ENCODE peak calls at places on chromosome 10, in four cellular contexts. One of them, this sample, is unnamed.

GRCh38 chr10:88525371-88526079 is 57.6 kb downstream of the RNLS start:
- DNase-seq in heart left ventricle: no peak
- DNase-seq in IMR-90: peak; percentile 72
- DNase-seq in uterus: no peak
- DNase-seq in this sample: no peak

GRCh38 chr10:80598084-80598798 is 60.5 kb downstream of the SH2D4B start:
- DNase-seq in heart left ventricle: no peak
- DNase-seq in IMR-90: no peak
- DNase-seq in uterus: no peak
- DNase-seq in this sample: no peak

GRCh38 chr10:19847321-19847720 is 31.1 kb downstream of the PLXDC2 start:
- DNase-seq in heart left ventricle: no peak
- DNase-seq in IMR-90: peak; percentile 59
- DNase-seq in uterus: no peak
- DNase-seq in this sample: no peak

GRCh38 chr10:87101996-87102395 is 7.0 kb downstream of the SHLD2 start:
- DNase-seq in heart left ventricle: no peak
- DNase-seq in IMR-90: no peak
- DNase-seq in uterus: no peak
- DNase-seq in this sample: no peak

GRCh38 chr10:76036410-76036940 is 605.1 kb downstream of the LRMDA start:
- DNase-seq in heart left ventricle: peak; percentile 73
- DNase-seq in IMR-90: peak; percentile 56
- DNase-seq in uterus: peak; percentile 85
- DNase-seq in this sample: no peak

GRCh38 chr10:34539533-34540315 is 275.4 kb downstream of the PARD3 start:
- DNase-seq in heart left ventricle: no peak
- DNase-seq in IMR-90: no peak
- DNase-seq in uterus: no peak
- DNase-seq in this sample: peak; percentile 67

GRCh38 chr10:112208292-112208691 is 24.7 kb upstream of the GPAM start:
- DNase-seq in heart left ventricle: no peak
- DNase-seq in IMR-90: peak; percentile 60
- DNase-seq in uterus: no peak
- DNase-seq in this sample: no peak

GRCh38 chr10:76432274-76433012 is 1001.0 kb downstream of the LRMDA start:
- DNase-seq in heart left ventricle: peak; percentile 44
- DNase-seq in IMR-90: peak; percentile 74
- DNase-seq in uterus: peak; percentile 56
- DNase-seq in this sample: no peak

GRCh38 chr10:60430836-60431597 is 41.3 kb upstream of the ANK3 start:
- DNase-seq in heart left ventricle: no peak
- DNase-seq in IMR-90: peak; percentile 26
- DNase-seq in uterus: no peak
- DNase-seq in this sample: no peak

GRCh38 chr10:89869180-89869579 is 167.8 kb downstream of the KIF20B start:
- DNase-seq in heart left ventricle: no peak
- DNase-seq in IMR-90: no peak
- DNase-seq in uterus: no peak
- DNase-seq in this sample: no peak

GRCh38 chr10:14604181-14605142 is 170.2 kb downstream of the FAM107B start:
- DNase-seq in heart left ventricle: peak; percentile 88
- DNase-seq in IMR-90: peak; percentile 70
- DNase-seq in uterus: peak; percentile 81
- DNase-seq in this sample: peak; percentile 96

GRCh38 chr10:100997364-100998182 is 2.0 kb upstream of the LZTS2 start:
- DNase-seq in heart left ventricle: peak; percentile 82
- DNase-seq in IMR-90: peak; percentile 65
- DNase-seq in uterus: peak; percentile 69
- DNase-seq in this sample: peak; percentile 96

GRCh38 chr10:3805227-3805790 is 20.3 kb upstream of the KLF6 start:
- DNase-seq in heart left ventricle: no peak
- DNase-seq in IMR-90: peak; percentile 83
- DNase-seq in uterus: no peak
- DNase-seq in this sample: no peak

GRCh38 chr10:131445623-131446022 is 134.1 kb upstream of the TCERG1L start:
- DNase-seq in heart left ventricle: no peak
- DNase-seq in IMR-90: no peak
- DNase-seq in uterus: no peak
- DNase-seq in this sample: no peak

GRCh38 chr10:69425513-69426298 is 9.0 kb upstream of the TACR2 start:
- DNase-seq in heart left ventricle: no peak
- DNase-seq in IMR-90: no peak
- DNase-seq in uterus: no peak
- DNase-seq in this sample: peak; percentile 73

GRCh38 chr10:117590516-117590915 is 48.0 kb downstream of the EMX2 start:
- DNase-seq in heart left ventricle: no peak
- DNase-seq in IMR-90: no peak
- DNase-seq in uterus: no peak
- DNase-seq in this sample: no peak

GRCh38 chr10:122301055-122301810 is 30.1 kb downstream of the BTBD16 start:
- DNase-seq in heart left ventricle: no peak
- DNase-seq in IMR-90: peak; percentile 38
- DNase-seq in uterus: no peak
- DNase-seq in this sample: no peak

GRCh38 chr10:16987129-16987670 is 142.4 kb downstream of the CUBN start:
- DNase-seq in heart left ventricle: no peak
- DNase-seq in IMR-90: peak; percentile 87
- DNase-seq in uterus: no peak
- DNase-seq in this sample: no peak

GRCh38 chr10:70906031-70906804 is 17.9 kb upstream of the PCBD1 start:
- DNase-seq in heart left ventricle: no peak
- DNase-seq in IMR-90: no peak
- DNase-seq in uterus: no peak
- DNase-seq in this sample: peak; percentile 13

GRCh38 chr10:87861566-87861952 is 1.8 kb downstream of the KLLN start:
- DNase-seq in heart left ventricle: peak; percentile 71
- DNase-seq in IMR-90: peak; percentile 89
- DNase-seq in uterus: peak; percentile 87
- DNase-seq in this sample: no peak

GRCh38 chr10:1665681-1666080 is 71.6 kb downstream of the ADARB2 start:
- DNase-seq in heart left ventricle: no peak
- DNase-seq in IMR-90: no peak
- DNase-seq in uterus: no peak
- DNase-seq in this sample: no peak

GRCh38 chr10:28627102-28627501 is 50.2 kb upstream of the BAMBI start:
- DNase-seq in heart left ventricle: no peak
- DNase-seq in IMR-90: no peak
- DNase-seq in uterus: no peak
- DNase-seq in this sample: no peak

GRCh38 chr10:12797471-12798262 is 203.8 kb downstream of the CCDC3 start:
- DNase-seq in heart left ventricle: no peak
- DNase-seq in IMR-90: peak; percentile 71
- DNase-seq in uterus: no peak
- DNase-seq in this sample: no peak

GRCh38 chr10:68668231-68668630 is 52.8 kb upstream of the CCAR1 start:
- DNase-seq in heart left ventricle: no peak
- DNase-seq in IMR-90: no peak
- DNase-seq in uterus: no peak
- DNase-seq in this sample: no peak

GRCh38 chr10:73785721-73786511 is 510 bp downstream of the ZSWIM8 start:
- DNase-seq in heart left ventricle: peak; percentile 42
- DNase-seq in IMR-90: peak; percentile 65
- DNase-seq in uterus: no peak
- DNase-seq in this sample: peak; percentile 92

GRCh38 chr10:29482591-29483421 is 152.0 kb downstream of the SVIL start:
- DNase-seq in heart left ventricle: no peak
- DNase-seq in IMR-90: peak; percentile 76
- DNase-seq in uterus: no peak
- DNase-seq in this sample: no peak

GRCh38 chr10:29105516-29106215 is 183.2 kb upstream of the LYZL1 start:
- DNase-seq in heart left ventricle: no peak
- DNase-seq in IMR-90: peak; percentile 86
- DNase-seq in uterus: no peak
- DNase-seq in this sample: no peak

GRCh38 chr10:91788527-91788926 is 9.7 kb upstream of the TNKS2 start:
- DNase-seq in heart left ventricle: no peak
- DNase-seq in IMR-90: no peak
- DNase-seq in uterus: no peak
- DNase-seq in this sample: no peak

GRCh38 chr10:110556296-110556695 is 11.2 kb upstream of the SMC3 start:
- DNase-seq in heart left ventricle: no peak
- DNase-seq in IMR-90: no peak
- DNase-seq in uterus: no peak
- DNase-seq in this sample: no peak

DNA sequence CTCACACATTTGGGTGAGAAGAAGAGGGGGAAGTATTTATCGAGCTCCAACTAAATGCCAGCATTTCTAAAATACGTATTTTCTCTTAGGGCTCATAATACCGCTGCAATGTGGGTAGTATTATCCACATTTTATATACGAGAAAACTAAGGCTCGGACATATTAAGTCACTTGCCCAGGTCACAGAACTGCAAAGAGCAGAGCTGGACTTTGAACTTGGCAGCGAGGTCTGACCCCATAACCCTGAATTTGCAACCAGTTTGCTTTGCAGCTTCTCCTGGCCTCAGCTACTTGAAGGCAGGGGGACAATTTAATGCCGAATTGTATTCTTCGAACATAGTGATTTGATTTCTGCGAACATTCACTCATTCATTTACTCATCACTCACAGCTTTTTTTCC is 7.2 kb downstream of the ABLIM1 start:
- DNase-seq in heart left ventricle: no peak
- DNase-seq in IMR-90: no peak
- DNase-seq in uterus: no peak
- DNase-seq in this sample: no peak
- TF ChIP-seq POLR2A in heart left ventricle: no peak
- TF ChIP-seq POLR2A in IMR-90: no peak
- TF ChIP-seq POLR2A in uterus: no peak
- TF ChIP-seq POLR2A in this sample: no peak

GRCh38 chr10:127570036-127570435 is 20.9 kb downstream of the NPS start:
- DNase-seq in heart left ventricle: no peak
- DNase-seq in IMR-90: no peak
- DNase-seq in uterus: no peak
- DNase-seq in this sample: no peak
- TF ChIP-seq POLR2A in heart left ventricle: no peak
- TF ChIP-seq POLR2A in IMR-90: no peak
- TF ChIP-seq POLR2A in uterus: no peak
- TF ChIP-seq POLR2A in this sample: no peak

GRCh38 chr10:102850025-102850518 is 4.0 kb upstream of the BORCS7 start:
- DNase-seq in heart left ventricle: no peak
- DNase-seq in IMR-90: no peak
- DNase-seq in uterus: no peak
- DNase-seq in this sample: peak; percentile 72

GRCh38 chr10:102859911-102860310 is 5.9 kb downstream of the BORCS7 start:
- DNase-seq in heart left ventricle: no peak
- DNase-seq in IMR-90: no peak
- DNase-seq in uterus: no peak
- DNase-seq in this sample: no peak

GRCh38 chr10:102856758-102857424 is 2.8 kb downstream of the BORCS7 start:
- DNase-seq in heart left ventricle: no peak
- DNase-seq in IMR-90: no peak
- DNase-seq in uterus: no peak
- DNase-seq in this sample: no peak

DNA sequence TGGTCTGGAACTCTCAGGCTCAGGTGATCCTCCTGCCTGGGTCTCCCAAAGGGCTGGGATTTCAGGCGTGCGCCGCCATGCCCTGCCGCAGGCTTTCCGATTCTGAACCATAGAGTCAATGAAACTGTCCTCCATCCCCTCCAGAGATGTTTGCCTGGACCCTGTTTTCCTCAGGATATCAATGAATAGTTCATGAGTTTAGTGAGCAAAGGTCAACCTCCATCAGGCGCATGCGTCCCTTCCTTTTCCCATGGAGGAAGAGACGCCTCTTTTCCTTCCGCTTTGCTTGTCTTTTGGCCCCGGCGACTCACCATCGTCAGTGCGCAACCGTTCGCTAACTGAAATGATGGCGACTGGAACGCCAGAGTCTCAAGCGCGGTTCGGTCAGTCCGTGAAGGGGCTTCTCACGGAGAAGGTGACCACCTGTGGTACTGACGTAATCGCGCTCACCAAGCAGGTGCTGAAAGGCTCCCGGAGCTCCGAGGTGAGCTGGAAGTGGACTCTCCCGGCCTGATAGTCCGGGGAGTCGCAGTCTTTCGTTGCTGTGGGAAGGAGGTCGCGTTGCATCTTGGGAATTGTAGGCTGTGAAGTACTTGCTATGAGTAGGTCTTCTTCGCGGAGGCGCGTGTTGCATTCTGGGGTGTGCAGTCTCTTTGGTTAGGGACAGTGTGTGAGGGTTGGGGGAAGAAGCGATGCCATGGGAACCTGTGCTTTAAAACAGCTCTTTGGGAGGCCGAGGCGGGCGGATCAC is at the start of gene BORCS7:
- DNase-seq in heart left ventricle: peak; percentile 93
- DNase-seq in IMR-90: peak; percentile 97
- DNase-seq in uterus: peak; percentile 95
- DNase-seq in this sample: peak; percentile 98
- TF ChIP-seq POLR2A in heart left ventricle: no peak
- TF ChIP-seq POLR2A in IMR-90: peak; percentile 86
- TF ChIP-seq POLR2A in uterus: peak; percentile 73
- TF ChIP-seq POLR2A in this sample: peak; percentile 82

GRCh38 chr10:72069751-72070501 is 18.4 kb downstream of the SPOCK2 start:
- DNase-seq in heart left ventricle: no peak
- DNase-seq in IMR-90: no peak
- DNase-seq in uterus: no peak
- DNase-seq in this sample: no peak

GRCh38 chr10:72067463-72068125 is 20.8 kb downstream of the SPOCK2 start:
- DNase-seq in heart left ventricle: no peak
- DNase-seq in IMR-90: no peak
- DNase-seq in uterus: no peak
- DNase-seq in this sample: no peak

GRCh38 chr10:72066318-72067284 is 21.8 kb downstream of the SPOCK2 start:
- DNase-seq in heart left ventricle: no peak
- DNase-seq in IMR-90: no peak
- DNase-seq in uterus: no peak
- DNase-seq in this sample: no peak

GRCh38 chr10:72068126-72068765 is 20.1 kb downstream of the SPOCK2 start:
- DNase-seq in heart left ventricle: no peak
- DNase-seq in IMR-90: no peak
- DNase-seq in uterus: no peak
- DNase-seq in this sample: no peak

GRCh38 chr10:72068901-72069446 is 19.4 kb downstream of the SPOCK2 start:
- DNase-seq in heart left ventricle: no peak
- DNase-seq in IMR-90: no peak
- DNase-seq in uterus: no peak
- DNase-seq in this sample: no peak
- TF ChIP-seq POLR2A in heart left ventricle: no peak
- TF ChIP-seq POLR2A in IMR-90: no peak
- TF ChIP-seq POLR2A in uterus: no peak
- TF ChIP-seq POLR2A in this sample: no peak

GRCh38 chr10:78351283-78351682 is 317.6 kb downstream of the RPS24 start:
- DNase-seq in heart left ventricle: no peak
- DNase-seq in IMR-90: no peak
- DNase-seq in uterus: no peak
- DNase-seq in this sample: no peak
- TF ChIP-seq POLR2A in heart left ventricle: no peak
- TF ChIP-seq POLR2A in IMR-90: no peak
- TF ChIP-seq POLR2A in uterus: no peak
- TF ChIP-seq POLR2A in this sample: no peak